ENCODE peak calls at places on chromosome 17, in four cellular contexts. W is activated CD4-positive, alpha-beta T cell treated with anti-CD3 and anti-CD28 coated beads for 1 hour; I is RWPE1; B is activated T-cell treated with anti-CD3 and anti-CD28 coated beads for 1 hour. F is an unnamed sample.

GRCh38 chr17:78317817-78318400 is 42.0 kb downstream of the SOCS3 start:
- DNase-seq in W (no peak), I (no peak), B (no peak), F (no peak)

GRCh38 chr17:13520899-13521572 is 80.7 kb downstream of the HS3ST3A1 start:
- DNase-seq in W (no peak), I (no peak), B (no peak), F (no peak)

GRCh38 chr17:45172541-45173286 is 11.0 kb downstream of the HEXIM2 start:
- DNase-seq in I (peak), B (peak), W (peak), F (no peak)

GRCh38 chr17:60082946-60083471 is 4.3 kb upstream of the HEATR6 start:
- DNase-seq in B (no peak), I (no peak), W (no peak), F (no peak)

GRCh38 chr17:73901661-73902415 is 257.6 kb upstream of the SDK2 start:
- DNase-seq in I (peak), B (no peak), W (no peak), F (no peak)

GRCh38 chr17:6163632-6164319 is 93.6 kb downstream of the WSCD1 start:
- DNase-seq in B (no peak), I (peak), W (no peak), F (no peak)

GRCh38 chr17:82092995-82093751 is 4.9 kb downstream of the FASN start:
- DNase-seq in I (no peak), W (no peak), B (no peak), F (no peak)

GRCh38 chr17:17905036-17905320 is 67.2 kb downstream of the TOM1L2 start:
- DNase-seq in B (no peak), I (no peak), W (no peak), F (no peak)

GRCh38 chr17:80706454-80706853 is 161.8 kb downstream of the RPTOR start:
- DNase-seq in W (no peak), I (no peak), B (no peak), F (no peak)

GRCh38 chr17:21275579-21276339 is 8.8 kb upstream of the MAP2K3 start:
- DNase-seq in I (peak), W (peak), B (peak), F (peak)

GRCh38 chr17:74116087-74116717 is 87.3 kb upstream of the RPL38 start:
- DNase-seq in W (no peak), I (no peak), B (no peak), F (no peak)

GRCh38 chr17:59761385-59762021 is 54.0 kb downstream of the VMP1 start:
- DNase-seq in I (no peak), W (no peak), B (no peak), F (no peak)

GRCh38 chr17:70320642-70321345 is 151.5 kb downstream of the KCNJ2 start:
- DNase-seq in B (no peak), I (no peak), W (no peak), F (no peak)

GRCh38 chr17:28938552-28938951 is 12.8 kb downstream of the PHF12 start:
- DNase-seq in I (no peak), B (no peak), W (no peak), F (no peak)

GRCh38 chr17:76642032-76642561 is 1.5 kb downstream of the ST6GALNAC1 start:
- DNase-seq in I (no peak), B (no peak), W (no peak), F (no peak)

GRCh38 chr17:39281806-39282205 is 56.1 kb upstream of the STAC2 start:
- DNase-seq in I (no peak), B (no peak), W (no peak), F (no peak)

GRCh38 chr17:68199837-68200688 is 47.8 kb upstream of the AMZ2 start:
- DNase-seq in B (no peak), I (no peak), W (no peak), F (no peak)

GRCh38 chr17:68398731-68399637 is 58.3 kb downstream of the WIPI1 start:
- DNase-seq in W (no peak), B (no peak), I (peak), F (no peak)

GRCh38 chr17:9028171-9028570 is 6.9 kb downstream of the NTN1 start:
- DNase-seq in W (no peak), B (no peak), I (no peak), F (no peak)

GRCh38 chr17:9768381-9768934 is 22.9 kb downstream of the DHRS7C start:
- DNase-seq in B (no peak), I (peak), W (no peak), F (no peak)

GRCh38 chr17:64185101-64185500 is 55.2 kb upstream of the ERN1 start:
- DNase-seq in I (no peak), B (no peak), W (no peak), F (no peak)

GRCh38 chr17:82213251-82214011 is 789 bp upstream of the CCDC57 start:
- DNase-seq in B (no peak), I (peak), W (peak), F (peak)

GRCh38 chr17:42772945-42773289 is 332 bp upstream of the VPS25 start:
- DNase-seq in B (no peak), W (no peak), I (no peak), F (no peak)

GRCh38 chr17:13030459-13031305 is 12.9 kb upstream of the ELAC2 start:
- DNase-seq in B (peak), W (no peak), I (peak), F (peak)

GRCh38 chr17:77887464-77888241 is 70.8 kb upstream of the TNRC6C start:
- DNase-seq in B (peak), I (peak), W (peak), F (peak)

GRCh38 chr17:44830359-44831269 is 527 bp upstream of the GJC1 start:
- DNase-seq in B (no peak), I (peak), W (peak), F (no peak)

GRCh38 chr17:32636593-32637218 is 149.9 kb downstream of the CDK5R1 start:
- DNase-seq in I (no peak), B (no peak), W (no peak), F (no peak)

GRCh38 chr17:74012465-74012864 is 191.0 kb upstream of the RPL38 start:
- DNase-seq in B (peak), I (no peak), W (no peak), F (no peak)

GRCh38 chr17:231966-232807 is 50.7 kb upstream of the DOC2B start:
- DNase-seq in B (no peak), W (no peak), I (no peak), F (no peak)

GRCh38 chr17:48726182-48726915 is 2.2 kb downstream of the HOXB13 start:
- DNase-seq in I (no peak), W (no peak), B (no peak), F (no peak)

GRCh38 chr17:19321481-19322128 is 40.9 kb downstream of the B9D1 start:
- DNase-seq in I (no peak), W (no peak), B (no peak), F (no peak)

GRCh38 chr17:63549289-63549945 is 860 bp upstream of the DCAF7 start:
- DNase-seq in I (no peak), W (no peak), B (no peak), F (no peak)

GRCh38 chr17:55641559-55642160 is 81.0 kb downstream of the TMEM100 start:
- DNase-seq in I (no peak), B (peak), W (no peak), F (no peak)

GRCh38 chr17:1959871-1960569 is 65.1 kb downstream of the RTN4RL1 start:
- DNase-seq in I (no peak), B (no peak), W (no peak), F (no peak)

GRCh38 chr17:38663125-38663751 is 11.5 kb downstream of the EPOP start:
- DNase-seq in I (peak), B (no peak), W (no peak), F (peak)

GRCh38 chr17:42819939-42820535 is 4.0 kb downstream of the BECN1 start:
- DNase-seq in W (peak), B (peak), I (no peak), F (peak)

GRCh38 chr17:18916816-18917496 is 35.0 kb upstream of the SLC5A10 start:
- DNase-seq in I (no peak), W (no peak), B (no peak), F (no peak)

GRCh38 chr17:8225813-8226535 is 15.6 kb upstream of the AURKB start:
- DNase-seq in I (no peak), W (peak), B (peak), F (peak)

GRCh38 chr17:40534431-40535189 is 30.7 kb downstream of the CCR7 start:
- DNase-seq in B (no peak), W (no peak), I (no peak), F (no peak)